ENCODE peak calls at places on chromosome 13, in four cellular contexts. A is frontal cortex, C is AG04450, X is NCI-H1436. S is an unnamed sample.

GRCh38 chr13:21690955-21691354 is 20.1 kb downstream of the FGF9 start:
- DNase-seq in C (no peak), X (no peak), A (no peak), S (no peak)

GRCh38 chr13:52848455-52849190 is at the start of gene PCDH8:
- DNase-seq in C (no peak), A (peak; percentile 54), X (peak; percentile 72), S (peak; percentile 88)

GRCh38 chr13:33490461-33491327 is 205.1 kb upstream of the STARD13 start:
- DNase-seq in X (no peak), A (no peak), C (no peak), S (no peak)

GRCh38 chr13:53782400-53783030 is 753.9 kb downstream of the OLFM4 start:
- DNase-seq in A (peak; percentile 27), C (no peak), X (peak; percentile 45), S (peak; percentile 66)

GRCh38 chr13:67221630-67222226 is 8.4 kb downstream of the PCDH9 start:
- DNase-seq in X (no peak), C (no peak), A (no peak), S (no peak)

GRCh38 chr13:75993823-75994222 is 357.7 kb downstream of the LMO7 start:
- DNase-seq in A (no peak), C (no peak), X (no peak), S (no peak)

GRCh38 chr13:97878421-97879375 is 74.8 kb upstream of the IPO5 start:
- DNase-seq in X (no peak), C (no peak), A (no peak), S (no peak)

GRCh38 chr13:109938255-109938936 is 152.0 kb upstream of the IRS2 start:
- DNase-seq in X (no peak), A (no peak), C (peak; percentile 68), S (no peak)

GRCh38 chr13:47521895-47522487 is 479.1 kb downstream of the SUCLA2 start:
- DNase-seq in X (no peak), A (no peak), C (no peak), S (no peak)

GRCh38 chr13:111661776-111662175 is 341.3 kb downstream of the TEX29 start:
- DNase-seq in C (no peak), X (no peak), A (no peak), S (no peak)

GRCh38 chr13:99657848-99658265 is 156.6 kb downstream of the TM9SF2 start:
- DNase-seq in A (peak; percentile 14), C (no peak), X (no peak), S (peak; percentile 50)

GRCh38 chr13:114259974-114260373 is 21.4 kb upstream of the UPF3A start:
- DNase-seq in C (no peak), X (no peak), A (no peak), S (peak; percentile 92)

GRCh38 chr13:113802090-113802531 is 43.1 kb downstream of the TMEM255B start:
- DNase-seq in A (no peak), C (peak; percentile 54), X (no peak), S (no peak)

GRCh38 chr13:39875111-39875510 is 219.6 kb downstream of the COG6 start:
- DNase-seq in C (no peak), X (no peak), A (no peak), S (no peak)

GRCh38 chr13:27966641-27967202 is 2.4 kb downstream of the CDX2 start:
- DNase-seq in A (no peak), X (no peak), C (no peak), S (no peak)

GRCh38 chr13:86020350-86021002 is 221.3 kb upstream of the SLITRK6 start:
- DNase-seq in X (peak; percentile 11), C (peak; percentile 10), A (no peak), S (peak; percentile 60)

GRCh38 chr13:28282451-28282850 is 144.1 kb downstream of the PAN3 start:
- DNase-seq in A (no peak), X (no peak), C (no peak), S (no peak)

GRCh38 chr13:97142452-97142851 is 79.7 kb upstream of the MBNL2 start:
- DNase-seq in A (no peak), X (no peak), C (no peak), S (no peak)

GRCh38 chr13:112067871-112068305 is 939 bp downstream of the SOX1 start:
- DNase-seq in A (no peak), X (peak; percentile 39), C (no peak), S (peak; percentile 66)

GRCh38 chr13:41649659-41650058 is 192.3 kb downstream of the RGCC start:
- DNase-seq in A (no peak), C (no peak), X (no peak), S (no peak)

GRCh38 chr13:106596287-106596937 is 28.5 kb upstream of the ARGLU1 start:
- DNase-seq in C (no peak), A (no peak), X (no peak), S (no peak)

GRCh38 chr13:110008816-110009215 is 222.4 kb upstream of the IRS2 start:
- DNase-seq in X (no peak), C (no peak), A (no peak), S (no peak)

GRCh38 chr13:92196566-92197256 is 798.3 kb downstream of the GPC5 start:
- DNase-seq in C (no peak), A (no peak), X (no peak), S (no peak)

GRCh38 chr13:50715402-50716146 is 127.9 kb downstream of the DLEU7 start:
- DNase-seq in A (no peak), C (no peak), X (no peak), S (no peak)

S was measured in NCI-H2081.